ENCODE peak calls at places on chromosomes 12 and 14, in ten cellular contexts. One of them, this sample, is unnamed. For H3K27me3, the result is how much of the 10 kb centered on the place peaks cover.

GRCh38 chr12:49901986-49902385 is 1.7 kb downstream of the FAIM2 start:
- DNase-seq in PC-3: no peak
- DNase-seq in lower lobe of right lung: no peak
- DNase-seq in brain microvascular endothelial cell: no peak
- DNase-seq in fibroblast of lung: no peak
- DNase-seq in AG04450: no peak
- DNase-seq in uterus: no peak
- DNase-seq in neural progenitor cell: no peak
- DNase-seq in CD8-positive, alpha-beta T cell: no peak
- DNase-seq in endothelial cell of umbilical vein: no peak
- DNase-seq in this sample: no peak

GRCh38 chr12:112549031-112549430 is 130.3 kb downstream of the PTPN11 start:
- DNase-seq in PC-3: no peak
- DNase-seq in lower lobe of right lung: no peak
- DNase-seq in brain microvascular endothelial cell: no peak
- DNase-seq in fibroblast of lung: no peak
- DNase-seq in AG04450: no peak
- DNase-seq in uterus: no peak
- DNase-seq in neural progenitor cell: no peak
- DNase-seq in CD8-positive, alpha-beta T cell: no peak
- DNase-seq in endothelial cell of umbilical vein: no peak
- DNase-seq in this sample: no peak

GRCh38 chr12:98618952-98619351 is 25.5 kb downstream of the SLC25A3 start:
- DNase-seq in PC-3: no peak
- DNase-seq in lower lobe of right lung: no peak
- DNase-seq in brain microvascular endothelial cell: no peak
- DNase-seq in fibroblast of lung: no peak
- DNase-seq in AG04450: no peak
- DNase-seq in uterus: no peak
- DNase-seq in neural progenitor cell: no peak
- DNase-seq in CD8-positive, alpha-beta T cell: no peak
- DNase-seq in endothelial cell of umbilical vein: no peak
- DNase-seq in this sample: peak

GRCh38 chr14:20455355-20456300 is 602 bp downstream of the APEX1 start:
- DNase-seq in PC-3: peak
- DNase-seq in lower lobe of right lung: no peak
- DNase-seq in brain microvascular endothelial cell: peak
- DNase-seq in fibroblast of lung: peak
- DNase-seq in AG04450: peak
- DNase-seq in uterus: no peak
- DNase-seq in neural progenitor cell: peak
- DNase-seq in CD8-positive, alpha-beta T cell: peak
- DNase-seq in endothelial cell of umbilical vein: no peak
- DNase-seq in this sample: peak

GRCh38 chr12:1351926-1352325 is 242.5 kb downstream of the FBXL14 start:
- DNase-seq in PC-3: no peak
- DNase-seq in lower lobe of right lung: no peak
- DNase-seq in brain microvascular endothelial cell: no peak
- DNase-seq in fibroblast of lung: no peak
- DNase-seq in AG04450: no peak
- DNase-seq in uterus: no peak
- DNase-seq in neural progenitor cell: no peak
- DNase-seq in CD8-positive, alpha-beta T cell: no peak
- DNase-seq in endothelial cell of umbilical vein: no peak
- DNase-seq in this sample: no peak

GRCh38 chr14:54503476-54503875 is 6.2 kb upstream of the CGRRF1 start:
- DNase-seq in PC-3: peak
- DNase-seq in lower lobe of right lung: no peak
- DNase-seq in brain microvascular endothelial cell: peak
- DNase-seq in fibroblast of lung: peak
- DNase-seq in AG04450: no peak
- DNase-seq in uterus: no peak
- DNase-seq in neural progenitor cell: no peak
- DNase-seq in CD8-positive, alpha-beta T cell: no peak
- DNase-seq in endothelial cell of umbilical vein: peak
- DNase-seq in this sample: peak

GRCh38 chr14:60648169-60648933 is 926 bp downstream of the SIX1 start:
- DNase-seq in PC-3: peak
- DNase-seq in lower lobe of right lung: peak
- DNase-seq in brain microvascular endothelial cell: no peak
- DNase-seq in fibroblast of lung: no peak
- DNase-seq in AG04450: no peak
- DNase-seq in uterus: no peak
- DNase-seq in neural progenitor cell: peak
- DNase-seq in CD8-positive, alpha-beta T cell: no peak
- DNase-seq in endothelial cell of umbilical vein: no peak
- DNase-seq in this sample: peak

GRCh38 chr14:94481468-94482131 is 5.6 kb upstream of the SERPINA9 start:
- DNase-seq in PC-3: no peak
- DNase-seq in lower lobe of right lung: no peak
- DNase-seq in brain microvascular endothelial cell: peak
- DNase-seq in fibroblast of lung: peak
- DNase-seq in AG04450: no peak
- DNase-seq in uterus: no peak
- DNase-seq in neural progenitor cell: no peak
- DNase-seq in CD8-positive, alpha-beta T cell: no peak
- DNase-seq in endothelial cell of umbilical vein: no peak
- DNase-seq in this sample: peak

DNA sequence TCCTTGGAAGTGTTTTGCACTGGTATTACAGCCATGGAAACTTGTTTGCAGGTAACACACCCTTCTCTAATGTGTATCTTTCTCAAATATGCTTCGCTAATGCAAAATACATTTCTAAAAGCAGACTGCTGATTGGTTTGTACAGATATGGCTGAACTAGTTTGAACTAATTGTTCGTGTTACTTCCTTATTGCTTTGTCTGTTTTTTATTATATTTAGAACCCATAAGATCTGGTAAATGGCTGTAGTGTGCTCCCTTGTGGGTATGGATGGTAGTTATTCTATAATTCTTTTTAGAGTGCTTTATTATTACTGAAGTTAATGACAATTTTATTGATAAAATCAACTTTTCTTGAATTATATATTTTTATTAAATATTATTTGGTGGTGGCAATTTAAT is 53.0 kb downstream of the ATF7IP start:
- DNase-seq in PC-3: peak
- DNase-seq in lower lobe of right lung: no peak
- DNase-seq in brain microvascular endothelial cell: no peak
- DNase-seq in fibroblast of lung: peak
- DNase-seq in AG04450: no peak
- DNase-seq in uterus: no peak
- DNase-seq in neural progenitor cell: no peak
- DNase-seq in CD8-positive, alpha-beta T cell: no peak
- DNase-seq in endothelial cell of umbilical vein: peak
- DNase-seq in this sample: peak
- TF ChIP-seq CTCF in PC-3: peak
- TF ChIP-seq CTCF in lower lobe of right lung: peak
- TF ChIP-seq CTCF in brain microvascular endothelial cell: peak
- TF ChIP-seq CTCF in fibroblast of lung: peak
- TF ChIP-seq CTCF in AG04450: peak
- TF ChIP-seq CTCF in uterus: peak
- TF ChIP-seq CTCF in neural progenitor cell: peak
- TF ChIP-seq CTCF in CD8-positive, alpha-beta T cell: peak
- TF ChIP-seq CTCF in endothelial cell of umbilical vein: peak
- TF ChIP-seq CTCF in this sample: no peak

GRCh38 chr12:2628401-2628800 is 166.4 kb upstream of the FKBP4 start:
- DNase-seq in PC-3: no peak
- DNase-seq in lower lobe of right lung: no peak
- DNase-seq in brain microvascular endothelial cell: no peak
- DNase-seq in fibroblast of lung: no peak
- DNase-seq in AG04450: no peak
- DNase-seq in uterus: no peak
- DNase-seq in neural progenitor cell: no peak
- DNase-seq in CD8-positive, alpha-beta T cell: no peak
- DNase-seq in endothelial cell of umbilical vein: no peak
- DNase-seq in this sample: no peak

GRCh38 chr12:2627343-2628191 is 167.2 kb upstream of the FKBP4 start:
- DNase-seq in PC-3: no peak
- DNase-seq in lower lobe of right lung: no peak
- DNase-seq in brain microvascular endothelial cell: no peak
- DNase-seq in fibroblast of lung: no peak
- DNase-seq in AG04450: no peak
- DNase-seq in uterus: no peak
- DNase-seq in neural progenitor cell: no peak
- DNase-seq in CD8-positive, alpha-beta T cell: no peak
- DNase-seq in endothelial cell of umbilical vein: no peak
- DNase-seq in this sample: no peak

GRCh38 chr12:2631613-2632350 is 163.0 kb upstream of the FKBP4 start:
- DNase-seq in PC-3: no peak
- DNase-seq in lower lobe of right lung: no peak
- DNase-seq in brain microvascular endothelial cell: no peak
- DNase-seq in fibroblast of lung: no peak
- DNase-seq in AG04450: no peak
- DNase-seq in uterus: no peak
- DNase-seq in neural progenitor cell: no peak
- DNase-seq in CD8-positive, alpha-beta T cell: no peak
- DNase-seq in endothelial cell of umbilical vein: no peak
- DNase-seq in this sample: no peak

GRCh38 chr12:2625267-2625666 is 169.5 kb upstream of the FKBP4 start:
- DNase-seq in PC-3: no peak
- DNase-seq in lower lobe of right lung: no peak
- DNase-seq in brain microvascular endothelial cell: no peak
- DNase-seq in fibroblast of lung: no peak
- DNase-seq in AG04450: no peak
- DNase-seq in uterus: no peak
- DNase-seq in neural progenitor cell: no peak
- DNase-seq in CD8-positive, alpha-beta T cell: no peak
- DNase-seq in endothelial cell of umbilical vein: no peak
- DNase-seq in this sample: no peak

DNA sequence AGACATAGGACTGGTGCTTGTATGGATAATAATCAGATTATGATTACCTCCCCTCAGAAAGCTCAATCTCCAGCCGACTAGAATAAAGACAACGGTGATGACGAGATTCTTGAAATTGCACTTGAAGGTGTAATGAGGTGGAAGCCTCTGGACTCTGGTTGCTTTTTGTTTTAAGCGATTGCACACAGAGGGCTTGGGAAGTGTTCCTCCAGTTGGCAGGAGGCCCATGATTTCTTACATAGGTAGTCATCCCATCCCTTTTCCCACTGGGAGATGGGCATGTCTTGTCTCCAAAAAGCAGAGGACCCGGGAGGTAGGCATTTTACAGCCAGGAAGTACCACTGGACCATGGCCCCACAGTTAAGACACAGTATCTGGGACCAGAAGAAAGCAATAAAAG is 165.7 kb upstream of the FKBP4 start:
- DNase-seq in PC-3: no peak
- DNase-seq in lower lobe of right lung: no peak
- DNase-seq in brain microvascular endothelial cell: no peak
- DNase-seq in fibroblast of lung: no peak
- DNase-seq in AG04450: no peak
- DNase-seq in uterus: no peak
- DNase-seq in neural progenitor cell: no peak
- DNase-seq in CD8-positive, alpha-beta T cell: no peak
- DNase-seq in endothelial cell of umbilical vein: no peak
- DNase-seq in this sample: no peak
- H3K27me3 ChIP-seq in PC-3: half or more
- H3K27me3 ChIP-seq in lower lobe of right lung: under half
- H3K27me3 ChIP-seq in brain microvascular endothelial cell: under half
- H3K27me3 ChIP-seq in fibroblast of lung: under half
- H3K27me3 ChIP-seq in AG04450: under half
- H3K27me3 ChIP-seq in uterus: under half
- H3K27me3 ChIP-seq in neural progenitor cell: under half
- H3K27me3 ChIP-seq in CD8-positive, alpha-beta T cell: under half
- H3K27me3 ChIP-seq in endothelial cell of umbilical vein: under half
- H3K27me3 ChIP-seq in this sample: under half

DNA sequence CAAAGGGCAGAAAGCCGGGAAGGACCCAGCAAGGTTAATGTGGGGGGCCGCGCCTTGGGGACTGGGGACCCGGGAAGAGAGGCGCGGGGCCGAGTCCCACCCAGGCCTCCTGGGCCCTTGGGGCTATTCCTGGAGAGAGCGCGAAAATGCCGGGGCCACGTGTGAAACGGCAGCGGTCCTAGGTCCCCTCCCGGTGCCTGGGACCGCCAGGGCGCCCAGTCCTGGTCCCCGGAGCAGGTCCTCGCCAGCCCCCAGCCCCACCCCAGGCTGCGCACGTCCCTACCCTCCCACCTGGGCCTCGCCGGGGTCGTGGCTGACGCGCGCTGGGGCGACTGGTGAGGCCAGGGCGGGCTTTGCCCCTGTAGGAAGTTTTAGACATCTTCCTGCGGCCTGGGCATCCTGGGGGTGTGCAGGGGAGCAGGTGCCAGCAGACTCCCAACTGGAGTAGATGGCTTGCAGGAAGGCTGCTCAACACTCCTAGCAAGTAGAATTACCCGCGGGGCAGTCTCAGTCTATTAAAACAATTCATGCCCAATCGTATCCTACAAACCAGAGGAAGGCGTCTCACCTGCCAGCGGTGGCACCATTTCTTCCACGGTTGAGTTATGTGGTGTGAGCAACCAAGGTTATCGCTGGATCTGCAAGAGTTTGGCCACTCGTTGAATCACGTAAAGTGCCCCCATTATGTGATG is 759 bp downstream of the FAR2 start:
- DNase-seq in PC-3: no peak
- DNase-seq in lower lobe of right lung: no peak
- DNase-seq in brain microvascular endothelial cell: no peak
- DNase-seq in fibroblast of lung: no peak
- DNase-seq in AG04450: no peak
- DNase-seq in uterus: no peak
- DNase-seq in neural progenitor cell: peak
- DNase-seq in CD8-positive, alpha-beta T cell: no peak
- DNase-seq in endothelial cell of umbilical vein: no peak
- DNase-seq in this sample: no peak
- H3K4me3 ChIP-seq in PC-3: peak
- H3K4me3 ChIP-seq in lower lobe of right lung: peak
- H3K4me3 ChIP-seq in brain microvascular endothelial cell: peak
- H3K4me3 ChIP-seq in fibroblast of lung: peak
- H3K4me3 ChIP-seq in AG04450: peak
- H3K4me3 ChIP-seq in uterus: peak
- H3K4me3 ChIP-seq in neural progenitor cell: peak
- H3K4me3 ChIP-seq in CD8-positive, alpha-beta T cell: peak
- H3K4me3 ChIP-seq in endothelial cell of umbilical vein: peak
- H3K4me3 ChIP-seq in this sample: peak

GRCh38 chr12:128286970-128287369 is 20.0 kb downstream of the TMEM132C start:
- DNase-seq in PC-3: no peak
- DNase-seq in lower lobe of right lung: no peak
- DNase-seq in brain microvascular endothelial cell: no peak
- DNase-seq in fibroblast of lung: no peak
- DNase-seq in AG04450: no peak
- DNase-seq in uterus: no peak
- DNase-seq in neural progenitor cell: no peak
- DNase-seq in CD8-positive, alpha-beta T cell: no peak
- DNase-seq in endothelial cell of umbilical vein: no peak
- DNase-seq in this sample: no peak

GRCh38 chr12:128290938-128291337 is 24.0 kb downstream of the TMEM132C start:
- DNase-seq in PC-3: no peak
- DNase-seq in lower lobe of right lung: no peak
- DNase-seq in brain microvascular endothelial cell: no peak
- DNase-seq in fibroblast of lung: no peak
- DNase-seq in AG04450: no peak
- DNase-seq in uterus: no peak
- DNase-seq in neural progenitor cell: no peak
- DNase-seq in CD8-positive, alpha-beta T cell: no peak
- DNase-seq in endothelial cell of umbilical vein: no peak
- DNase-seq in this sample: no peak

DNA sequence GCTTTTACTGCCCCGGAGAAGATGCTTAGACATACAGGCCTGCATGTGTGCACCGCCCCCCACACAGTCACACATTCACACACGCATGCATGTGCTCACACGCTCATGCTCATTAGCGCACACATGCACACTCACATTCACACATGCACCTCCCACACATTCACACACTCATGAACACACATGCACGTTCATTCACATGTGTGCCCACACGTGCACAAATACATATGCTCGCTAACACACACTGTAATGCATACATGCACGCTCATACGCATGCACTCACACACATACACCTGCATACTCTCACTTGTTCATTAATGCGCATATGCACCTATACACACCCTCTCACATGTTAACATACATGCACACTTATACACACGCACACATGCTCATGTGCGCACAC is 21.9 kb downstream of the TMEM132C start:
- DNase-seq in PC-3: no peak
- DNase-seq in lower lobe of right lung: no peak
- DNase-seq in brain microvascular endothelial cell: no peak
- DNase-seq in fibroblast of lung: no peak
- DNase-seq in AG04450: no peak
- DNase-seq in uterus: no peak
- DNase-seq in neural progenitor cell: no peak
- DNase-seq in CD8-positive, alpha-beta T cell: no peak
- DNase-seq in endothelial cell of umbilical vein: no peak
- DNase-seq in this sample: no peak
- TF ChIP-seq CTCF in PC-3: no peak
- TF ChIP-seq CTCF in lower lobe of right lung: no peak
- TF ChIP-seq CTCF in brain microvascular endothelial cell: no peak
- TF ChIP-seq CTCF in fibroblast of lung: no peak
- TF ChIP-seq CTCF in AG04450: no peak
- TF ChIP-seq CTCF in uterus: no peak
- TF ChIP-seq CTCF in neural progenitor cell: no peak
- TF ChIP-seq CTCF in CD8-positive, alpha-beta T cell: no peak
- TF ChIP-seq CTCF in endothelial cell of umbilical vein: no peak
- TF ChIP-seq CTCF in this sample: no peak